ENCODE peak calls at places on chromosome 17, in six cellular contexts. P is type B pancreatic cell, Z is Peyer's patch, D is AG04450, I is Calu3, M is psoas muscle. W is an unnamed sample.
A peak's percentile ranks its signal among the peaks of the same experiment; 100 is the strongest.

GRCh38 chr17:49708515-49709161 is 874 bp upstream of the SLC35B1 start:
- DNase-seq in M (no peak), I (no peak), P (no peak), D (no peak), Z (no peak), W (no peak)

GRCh38 chr17:78412403-78412802 is 34.0 kb downstream of the PGS1 start:
- DNase-seq in P (no peak), I (no peak), D (no peak), Z (no peak), M (peak; percentile 33), W (no peak)

GRCh38 chr17:14464741-14465140 is 163.9 kb downstream of the HS3ST3B1 start:
- DNase-seq in D (peak; percentile 34), I (no peak), P (no peak), M (no peak), Z (no peak), W (no peak)

GRCh38 chr17:43372273-43372911 is 26.4 kb upstream of the ARL4D start:
- DNase-seq in M (no peak), P (no peak), D (no peak), Z (no peak), I (no peak), W (no peak)

GRCh38 chr17:16938496-16939270 is 33.2 kb downstream of the TNFRSF13B start:
- DNase-seq in M (no peak), I (no peak), D (no peak), P (peak; percentile 24), Z (no peak), W (no peak)

GRCh38 chr17:36846410-36847292 is 90.6 kb upstream of the LHX1 start:
- DNase-seq in D (no peak), M (no peak), Z (no peak), P (no peak), I (no peak), W (no peak)

GRCh38 chr17:61465550-61466237 is 13.5 kb downstream of the TBX4 start:
- DNase-seq in Z (peak; percentile 35), I (no peak), D (no peak), M (no peak), P (no peak), W (no peak)

GRCh38 chr17:46167826-46168569 is 25.2 kb downstream of the KANSL1 start:
- DNase-seq in D (peak; percentile 67), I (no peak), Z (no peak), M (no peak), P (no peak), W (no peak)

GRCh38 chr17:22233382-22233781 is 541.1 kb downstream of the KCNJ18 start:
- DNase-seq in Z (no peak), D (no peak), P (no peak), M (no peak), I (no peak), W (no peak)

GRCh38 chr17:69561462-69561861 is 147.0 kb downstream of the MAP2K6 start:
- DNase-seq in M (no peak), Z (no peak), D (no peak), I (no peak), P (no peak), W (no peak)

GRCh38 chr17:69639096-69639495 is 224.6 kb downstream of the MAP2K6 start:
- DNase-seq in P (no peak), I (no peak), Z (no peak), M (no peak), D (no peak), W (no peak)

GRCh38 chr17:82458885-82459424 is 414 bp downstream of the NARF start:
- DNase-seq in P (no peak), D (no peak), Z (no peak), M (no peak), I (no peak), W (peak; percentile 52)

GRCh38 chr17:36623281-36623680 is 21.9 kb downstream of the MRM1 start:
- DNase-seq in D (no peak), I (no peak), M (no peak), P (no peak), Z (no peak), W (no peak)

GRCh38 chr17:63434951-63435571 is 11.0 kb downstream of the CYB561 start:
- DNase-seq in M (peak; percentile 70), Z (peak; percentile 86), D (no peak), P (no peak), I (no peak), W (no peak)

GRCh38 chr17:12637745-12638651 is 27.7 kb upstream of the MYOCD start:
- DNase-seq in Z (no peak), M (no peak), P (no peak), D (no peak), I (no peak), W (no peak)

GRCh38 chr17:59846391-59847165 is 46.2 kb downstream of the TUBD1 start:
- DNase-seq in I (peak; percentile 64), M (peak; percentile 41), P (no peak), Z (no peak), D (peak; percentile 84), W (no peak)

GRCh38 chr17:9240659-9241370 is 219.5 kb downstream of the NTN1 start:
- DNase-seq in P (no peak), M (peak; percentile 73), I (no peak), D (no peak), Z (peak; percentile 66), W (peak; percentile 45)

GRCh38 chr17:66702106-66702936 is 132.6 kb upstream of the CACNG5 start:
- DNase-seq in M (no peak), P (no peak), Z (no peak), I (no peak), D (no peak), W (no peak)

GRCh38 chr17:76558210-76559095 is 18.6 kb downstream of the PRCD start:
- DNase-seq in I (no peak), P (no peak), D (no peak), M (no peak), Z (no peak), W (no peak)

GRCh38 chr17:50271173-50271750 is 3.0 kb upstream of the TMEM92 start:
- DNase-seq in M (no peak), Z (no peak), P (no peak), I (no peak), D (no peak), W (no peak)

GRCh38 chr17:36937001-36937960 is at the start of gene LHX1:
- DNase-seq in D (no peak), I (no peak), Z (no peak), P (no peak), M (no peak), W (no peak)

GRCh38 chr17:238071-238963 is 56.9 kb upstream of the DOC2B start:
- DNase-seq in I (no peak), P (no peak), D (no peak), Z (no peak), M (no peak), W (no peak)

GRCh38 chr17:43416998-43417891 is 18.5 kb downstream of the ARL4D start:
- DNase-seq in P (no peak), D (no peak), M (peak; percentile 74), I (peak; percentile 27), Z (peak; percentile 56), W (no peak)

GRCh38 chr17:38739305-38739704 is 8.8 kb downstream of the PCGF2 start:
- DNase-seq in M (no peak), D (no peak), P (no peak), I (no peak), Z (peak; percentile 79), W (no peak)

GRCh38 chr17:65554568-65555223 is 6.8 kb downstream of the AXIN2 start:
- DNase-seq in D (no peak), M (no peak), I (no peak), Z (no peak), P (no peak), W (no peak)
- TF ChIP-seq CTCF in D (peak; percentile 10), M (peak; percentile 19), I (no peak), Z (no peak), P (peak; percentile 32), W (no peak)

GRCh38 chr17:19239544-19239943 is 2.4 kb downstream of the EPN2 start:
- DNase-seq in M (no peak), Z (no peak), P (no peak), D (no peak), I (no peak), W (no peak)

GRCh38 chr17:19242323-19242722 is 5.2 kb downstream of the EPN2 start:
- DNase-seq in M (no peak), P (no peak), I (peak; percentile 25), Z (no peak), D (no peak), W (no peak)

GRCh38 chr17:19242926-19243325 is 5.8 kb downstream of the EPN2 start:
- DNase-seq in M (no peak), I (no peak), Z (no peak), P (no peak), D (no peak), W (no peak)

GRCh38 chr17:19237389-19238166 is 412 bp downstream of the EPN2 start:
- DNase-seq in M (peak; percentile 70), I (peak; percentile 8), D (no peak), P (no peak), Z (peak; percentile 63), W (peak; percentile 37)

GRCh38 chr17:19238167-19238505 is 970 bp downstream of the EPN2 start:
- DNase-seq in Z (peak; percentile 59), P (no peak), D (no peak), I (peak; percentile 14), M (peak; percentile 31), W (peak; percentile 31)
- TF ChIP-seq CTCF in Z (no peak), P (no peak), D (no peak), I (no peak), M (no peak), W (no peak)

DNA sequence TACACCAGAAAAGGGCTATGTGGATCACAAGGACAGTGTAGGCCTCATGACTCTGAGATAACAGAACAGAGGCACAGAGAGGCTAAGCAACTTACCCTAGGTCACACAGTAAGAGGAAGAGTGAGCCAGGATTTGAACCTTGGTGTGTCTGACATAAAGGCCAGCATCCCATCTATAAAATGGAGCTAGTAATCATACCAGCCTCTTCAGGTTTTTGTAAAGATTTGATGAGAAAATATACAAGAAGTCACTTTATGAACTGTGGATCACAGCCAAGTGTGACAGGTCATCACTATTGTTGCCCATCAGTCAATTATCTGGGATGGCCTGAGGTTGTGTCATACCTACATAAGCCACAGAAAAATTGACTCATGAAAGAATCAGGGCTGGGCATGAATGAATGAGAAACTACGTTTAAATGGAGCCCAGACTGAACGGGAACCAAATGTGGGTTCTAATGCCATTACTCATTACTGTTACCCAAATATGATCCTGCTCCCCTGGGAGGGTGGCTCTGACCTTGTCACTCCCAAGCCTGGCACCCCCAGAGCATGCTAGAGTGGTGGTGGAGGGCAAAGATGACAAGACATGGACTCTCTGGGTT is 21.0 kb downstream of the FBXO39 start:
- DNase-seq in D (no peak), Z (no peak), I (no peak), P (no peak), M (no peak), W (no peak)
- TF ChIP-seq CTCF in D (no peak), Z (no peak), I (no peak), P (no peak), M (no peak), W (no peak)

GRCh38 chr17:57498443-57498842 is 242.1 kb downstream of the MSI2 start:
- DNase-seq in Z (no peak), D (no peak), M (no peak), I (no peak), P (no peak), W (no peak)

GRCh38 chr17:57502696-57503307 is 242.3 kb downstream of the CCDC182 start:
- DNase-seq in D (no peak), Z (no peak), M (no peak), I (no peak), P (no peak), W (no peak)

GRCh38 chr17:57501016-57501415 is 244.1 kb downstream of the CCDC182 start:
- DNase-seq in Z (no peak), D (no peak), M (no peak), P (no peak), I (no peak), W (no peak)

GRCh38 chr17:57496382-57496781 is 240.1 kb downstream of the MSI2 start:
- DNase-seq in M (no peak), D (no peak), P (no peak), Z (no peak), I (no peak), W (no peak)

GRCh38 chr17:57499648-57500049 is 243.3 kb downstream of the MSI2 start:
- DNase-seq in M (no peak), D (no peak), I (no peak), Z (no peak), P (no peak), W (no peak)
- TF ChIP-seq CTCF in M (no peak), D (no peak), I (no peak), Z (no peak), P (peak; percentile 39), W (no peak)